ENCODE peak calls at places on chromosomes 11 and 22, in seven cellular contexts. R is EH; T is activated CD4-positive, CD25-positive, alpha-beta regulatory T cell; N is NCI-H1436; X is stimulated activated CD4-positive, alpha-beta T cell treated with anti-CD3 and anti-CD28 coated beads, Interleukin-2, amount 100 ng/mL, for 48 hours; G is type B pancreatic cell; D is NCI-H510A treated with DMSO at 0.1 percent for 48 hours. J is an unnamed sample.

GRCh38 chr11:86181379-86181778 is 63.2 kb upstream of the EED start:
- DNase-seq in N (no peak), T (no peak), X (no peak), R (no peak), G (no peak), D (no peak), J (no peak)

GRCh38 chr11:132941024-132941646 is 591.2 kb downstream of the OPCML start:
- DNase-seq in G (no peak), N (no peak), R (peak; percentile 56), X (no peak), D (peak; percentile 92), T (no peak), J (no peak)

GRCh38 chr11:94629741-94630140 is 62.6 kb downstream of the PIWIL4 start:
- DNase-seq in T (no peak), N (no peak), R (no peak), D (no peak), X (no peak), G (no peak), J (no peak)

GRCh38 chr11:86719781-86720463 is 47.5 kb upstream of the ME3 start:
- DNase-seq in R (peak; percentile 97), N (no peak), X (no peak), D (no peak), T (no peak), G (no peak), J (no peak)

GRCh38 chr11:130904380-130904779 is 11.9 kb downstream of the SNX19 start:
- DNase-seq in X (no peak), R (peak; percentile 48), D (no peak), T (no peak), N (no peak), G (no peak), J (no peak)

GRCh38 chr11:111691731-111692130 is 74.5 kb downstream of the PPP2R1B start:
- DNase-seq in T (no peak), G (no peak), D (no peak), X (no peak), R (no peak), N (no peak), J (no peak)

GRCh38 chr11:122604626-122605025 is 50.9 kb upstream of the UBASH3B start:
- DNase-seq in G (no peak), D (no peak), N (no peak), X (no peak), R (no peak), T (no peak), J (no peak)

GRCh38 chr11:35083181-35084061 is 55.5 kb upstream of the CD44 start:
- DNase-seq in X (peak; percentile 37), R (peak; percentile 100), T (peak; percentile 19), N (no peak), D (no peak), G (no peak), J (peak; percentile 66)

GRCh38 chr11:71250512-71251158 is 1.7 kb downstream of the SHANK2 start:
- DNase-seq in N (no peak), D (no peak), T (no peak), G (no peak), R (no peak), X (no peak), J (no peak)

GRCh38 chr11:44840526-44840925 is 110.2 kb downstream of the TP53I11 start:
- DNase-seq in D (no peak), G (no peak), N (no peak), T (no peak), X (no peak), R (no peak), J (no peak)

GRCh38 chr22:48968201-48968959 is 859.3 kb downstream of the BRD1 start:
- DNase-seq in T (no peak), G (peak; percentile 63), D (peak; percentile 2), N (peak; percentile 39), R (no peak), X (no peak), J (no peak)

GRCh38 chr11:112300094-112300786 is 39.6 kb upstream of the PLET1 start:
- DNase-seq in G (no peak), T (no peak), R (no peak), X (no peak), D (no peak), N (no peak), J (no peak)

GRCh38 chr22:38462960-38463784 is 4.7 kb upstream of the KDELR3 start:
- DNase-seq in D (no peak), T (no peak), X (no peak), R (no peak), G (no peak), N (peak; percentile 35), J (no peak)

GRCh38 chr22:50209893-50210292 is 9.1 kb downstream of the SELENOO start:
- DNase-seq in R (peak; percentile 72), X (peak; percentile 67), D (peak; percentile 15), N (peak; percentile 60), G (no peak), T (peak; percentile 58), J (no peak)

GRCh38 chr11:17873571-17873970 is 139.0 kb downstream of the KCNC1 start:
- DNase-seq in X (no peak), R (no peak), D (no peak), G (no peak), N (no peak), T (no peak), J (no peak)

GRCh38 chr11:47571895-47572294 is 6.5 kb downstream of the PTPMT1 start:
- DNase-seq in T (no peak), D (no peak), N (no peak), G (no peak), X (no peak), R (peak; percentile 85), J (no peak)

GRCh38 chr22:42344391-42344861 is 74.0 kb upstream of the TCF20 start:
- DNase-seq in X (no peak), G (no peak), D (peak; percentile 13), T (no peak), R (peak; percentile 37), N (no peak), J (no peak)

GRCh38 chr22:17508110-17508509 is 55.2 kb upstream of the SLC25A18 start:
- DNase-seq in R (no peak), X (no peak), T (no peak), N (no peak), G (no peak), D (no peak), J (no peak)

GRCh38 chr22:37001826-37002225 is 17.4 kb downstream of the TST start:
- DNase-seq in R (no peak), X (no peak), D (no peak), G (no peak), T (no peak), N (no peak), J (no peak)

GRCh38 chr11:87384078-87384729 is 346.5 kb downstream of the TMEM135 start:
- DNase-seq in G (no peak), T (no peak), R (no peak), N (no peak), D (no peak), X (no peak), J (no peak)

GRCh38 chr11:63896071-63896470 is 20.9 kb downstream of the RCOR2 start:
- DNase-seq in D (no peak), G (no peak), N (no peak), R (no peak), T (no peak), X (no peak), J (no peak)

J was measured in GM06990.